ENCODE peak calls at places on chromosome 15, in six cellular contexts. O, W, F, M, E and H are unnamed samples.

GRCh38 chr15:68774521-68775293 is 46.0 kb downstream of the ANP32A start:
- DNase-seq in O (no peak), W (no peak), F (no peak), M (no peak), E (no peak), H (no peak)

GRCh38 chr15:46315540-46315939 is 680.7 kb downstream of the SQOR start:
- DNase-seq in O (no peak), W (no peak), F (no peak), M (no peak), E (no peak), H (no peak)

GRCh38 chr15:45110256-45110820 is 3.6 kb downstream of the DUOX2 start:
- DNase-seq in O (no peak), W (no peak), F (no peak), M (no peak), E (no peak), H (no peak)

GRCh38 chr15:89898628-89899302 is 5.0 kb upstream of the AP3S2 start:
- DNase-seq in O (no peak), W (no peak), F (peak), M (peak), E (no peak), H (peak)

GRCh38 chr15:90239371-90239770 is 5.4 kb downstream of the GDPGP1 start:
- DNase-seq in O (no peak), W (no peak), F (no peak), M (no peak), E (no peak), H (no peak)

GRCh38 chr15:39874890-39875549 is 45.0 kb downstream of the GPR176 start:
- DNase-seq in O (no peak), W (no peak), F (peak), M (peak), E (no peak), H (no peak)

GRCh38 chr15:98315951-98316350 is 332.4 kb upstream of the IGF1R start:
- DNase-seq in O (no peak), W (no peak), F (no peak), M (no peak), E (no peak), H (no peak)

GRCh38 chr15:99481831-99482230 is 84.0 kb upstream of the MEF2A start:
- DNase-seq in O (no peak), W (no peak), F (no peak), M (no peak), E (no peak), H (no peak)

GRCh38 chr15:42364529-42364928 is 5.2 kb downstream of the CAPN3 start:
- DNase-seq in O (no peak), W (no peak), F (no peak), M (no peak), E (peak), H (no peak)

GRCh38 chr15:78329625-78330024 is 10.5 kb upstream of the CRABP1 start:
- DNase-seq in O (no peak), W (no peak), F (no peak), M (no peak), E (no peak), H (no peak)

GRCh38 chr15:45701108-45701507 is 66.3 kb downstream of the SQOR start:
- DNase-seq in O (no peak), W (no peak), F (no peak), M (no peak), E (no peak), H (no peak)

GRCh38 chr15:45714501-45715488 is 80.0 kb downstream of the SQOR start:
- DNase-seq in O (no peak), W (peak), F (peak), M (peak), E (no peak), H (peak)

GRCh38 chr15:39714251-39714650 is 68.4 kb downstream of the FSIP1 start:
- DNase-seq in O (no peak), W (no peak), F (no peak), M (no peak), E (no peak), H (no peak)

GRCh38 chr15:91099616-91100560 is at the start of gene SV2B:
- DNase-seq in O (no peak), W (no peak), F (no peak), M (peak), E (no peak), H (peak)

GRCh38 chr15:77479015-77479414 is 58.3 kb downstream of the HMG20A start:
- DNase-seq in O (no peak), W (no peak), F (no peak), M (no peak), E (no peak), H (no peak)

GRCh38 chr15:100039994-100040393 is 301.8 kb downstream of the ADAMTS17 start:
- DNase-seq in O (no peak), W (no peak), F (no peak), M (no peak), E (no peak), H (no peak)

GRCh38 chr15:82183121-82184031 is 79.2 kb downstream of the EFL1 start:
- DNase-seq in O (no peak), W (no peak), F (no peak), M (no peak), E (no peak), H (no peak)

GRCh38 chr15:68646156-68646555 is 67.4 kb downstream of the CORO2B start:
- DNase-seq in O (no peak), W (no peak), F (no peak), M (peak), E (no peak), H (no peak)

GRCh38 chr15:25800761-25801515 is 62.2 kb downstream of the ATP10A start:
- DNase-seq in O (no peak), W (no peak), F (no peak), M (no peak), E (no peak), H (no peak)

GRCh38 chr15:41568350-41569017 is 9.5 kb downstream of the TYRO3 start:
- DNase-seq in O (no peak), W (no peak), F (no peak), M (no peak), E (peak), H (no peak)

GRCh38 chr15:88187195-88187594 is 69.3 kb downstream of the NTRK3 start:
- DNase-seq in O (no peak), W (no peak), F (no peak), M (no peak), E (no peak), H (peak)

GRCh38 chr15:31090741-31091140 is 10.8 kb downstream of the TRPM1 start:
- DNase-seq in O (no peak), W (no peak), F (no peak), M (no peak), E (no peak), H (no peak)

GRCh38 chr15:31088672-31089360 is 12.7 kb downstream of the TRPM1 start:
- DNase-seq in O (no peak), W (no peak), F (no peak), M (no peak), E (no peak), H (no peak)

GRCh38 chr15:31089361-31090047 is 12.0 kb downstream of the TRPM1 start:
- DNase-seq in O (no peak), W (no peak), F (no peak), M (no peak), E (no peak), H (no peak)

GRCh38 chr15:31096563-31096962 is 5.0 kb downstream of the TRPM1 start:
- DNase-seq in O (no peak), W (no peak), F (no peak), M (no peak), E (no peak), H (no peak)

DNA sequence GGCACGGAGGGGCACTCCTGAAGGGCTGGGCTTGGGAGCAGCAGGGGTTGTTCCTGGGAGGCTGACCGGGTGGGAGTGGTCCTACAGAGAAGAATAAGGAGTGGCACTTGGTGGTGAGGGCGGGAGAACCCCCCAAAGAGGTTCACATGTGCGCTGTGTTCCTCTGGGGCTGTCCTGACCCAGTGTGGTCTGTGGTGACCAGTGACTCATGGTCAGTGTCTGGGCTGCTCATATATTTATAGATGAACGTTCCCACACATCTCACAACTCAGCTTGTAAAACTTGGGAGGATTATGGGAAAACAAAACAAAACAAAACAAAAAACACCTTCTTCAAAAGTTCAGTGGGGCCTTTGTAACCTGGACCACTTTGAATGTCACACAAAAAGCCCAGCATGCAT is 10.0 kb downstream of the TRPM1 start:
- DNase-seq in O (no peak), W (no peak), F (no peak), M (no peak), E (no peak), H (no peak)
- H3K27ac ChIP-seq in O (no peak), W (no peak), F (no peak), M (no peak), E (no peak), H (no peak)

DNA sequence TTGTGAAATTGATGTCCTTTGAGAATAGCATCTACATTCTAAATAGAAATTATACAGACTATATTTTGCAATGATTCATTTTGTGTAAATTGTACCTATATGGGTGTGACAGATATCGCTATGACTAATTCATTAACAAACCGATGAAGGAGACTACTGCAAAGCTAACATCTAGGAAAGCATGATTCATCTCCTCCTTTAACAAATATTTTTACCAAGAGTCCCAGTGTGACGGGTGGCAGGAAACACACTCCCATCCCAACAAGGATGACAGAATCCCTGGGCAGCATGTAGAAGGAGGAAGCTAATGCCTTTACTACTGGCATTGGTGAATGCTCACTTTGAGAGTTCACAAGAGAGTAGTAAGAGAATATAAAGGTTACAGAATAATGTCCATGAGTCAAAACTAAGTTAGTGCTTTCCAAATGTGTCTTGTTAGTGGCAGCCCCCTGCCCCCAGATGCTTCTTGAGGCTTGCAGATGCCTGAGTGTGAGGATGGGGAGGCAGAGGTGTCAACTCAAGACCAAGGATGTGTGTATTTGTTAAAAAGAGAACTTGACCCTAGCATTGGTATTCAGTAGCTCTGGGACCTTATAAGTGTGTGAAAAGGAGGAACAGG is 180.6 kb downstream of the FMN1 start:
- DNase-seq in O (no peak), W (no peak), F (no peak), M (no peak), E (no peak), H (no peak)
- TF ChIP-seq CTCF in O (no peak), W (no peak), F (no peak), M (no peak), E (no peak), H (no peak)

GRCh38 chr15:67543348-67543718 is 830 bp downstream of the MAP2K5 start:
- DNase-seq in O (no peak), W (no peak), F (peak), M (peak), E (no peak), H (peak)

GRCh38 chr15:67544475-67544874 is 2.0 kb downstream of the MAP2K5 start:
- DNase-seq in O (no peak), W (no peak), F (no peak), M (no peak), E (no peak), H (no peak)

GRCh38 chr15:67545864-67546263 is 3.4 kb downstream of the MAP2K5 start:
- DNase-seq in O (no peak), W (no peak), F (no peak), M (no peak), E (no peak), H (no peak)

GRCh38 chr15:67542192-67542461 is 376 bp upstream of the MAP2K5 start:
- DNase-seq in O (no peak), W (no peak), F (no peak), M (no peak), E (no peak), H (no peak)

GRCh38 chr15:67542462-67543347 is at the start of gene MAP2K5:
- DNase-seq in O (peak), W (peak), F (peak), M (peak), E (peak), H (peak)
- TF ChIP-seq POLR2A in O (peak), W (peak), F (peak), M (peak), E (peak), H (peak)

GRCh38 chr15:96047255-96047931 is 283.1 kb upstream of the NR2F2 start:
- DNase-seq in O (no peak), W (no peak), F (no peak), M (no peak), E (no peak), H (no peak)
- H3K27ac ChIP-seq in O (peak), W (no peak), F (no peak), M (no peak), E (no peak), H (no peak)

GRCh38 chr15:59746777-59747176 is 57.7 kb upstream of the BNIP2 start:
- DNase-seq in O (no peak), W (no peak), F (no peak), M (no peak), E (no peak), H (no peak)

DNA sequence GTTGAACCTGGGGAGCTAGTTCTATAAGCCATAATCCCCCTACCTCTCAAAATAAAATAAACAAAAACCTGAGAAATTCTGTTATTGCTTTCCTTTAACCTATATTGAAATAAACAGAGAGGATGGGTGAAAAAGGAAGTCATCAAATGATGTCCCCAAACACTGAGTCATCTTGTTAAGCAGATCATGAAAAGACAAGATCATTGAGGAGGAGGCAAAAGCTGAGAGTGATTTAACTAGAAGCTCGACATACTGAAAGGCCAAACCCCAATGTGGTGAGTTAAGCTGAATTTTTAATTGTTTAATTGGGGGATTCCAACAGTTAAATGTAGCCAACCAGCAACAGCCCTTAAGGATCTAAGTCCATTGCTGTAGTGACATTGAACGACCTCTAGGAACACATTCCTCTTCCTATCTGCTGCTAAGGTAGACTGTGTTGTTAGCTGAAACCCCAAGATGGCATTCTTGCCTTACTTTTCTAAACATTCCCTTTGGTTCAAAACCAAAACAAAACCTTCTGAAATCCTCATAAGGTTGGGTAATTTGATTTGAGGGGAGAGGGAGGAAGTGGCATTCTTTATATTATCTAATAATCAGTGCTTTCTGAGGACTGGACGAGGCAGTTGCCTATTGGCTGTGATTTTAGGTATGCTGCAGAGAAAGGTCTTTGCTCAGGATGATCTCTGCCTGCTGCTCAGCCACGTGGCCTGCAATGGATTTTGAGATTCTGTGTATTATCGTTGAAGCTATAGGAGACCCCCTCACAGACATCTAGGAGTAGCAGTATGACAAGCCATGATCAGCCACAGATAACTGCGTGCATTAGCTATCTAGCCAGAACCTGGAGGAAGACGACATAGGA is 62.7 kb upstream of the BNIP2 start:
- DNase-seq in O (no peak), W (no peak), F (no peak), M (no peak), E (no peak), H (no peak)
- TF ChIP-seq CTCF in O (no peak), W (no peak), F (no peak), M (peak), E (no peak), H (no peak)

GRCh38 chr15:62940755-62941361 is 101.7 kb upstream of the TPM1 start:
- DNase-seq in O (peak), W (peak), F (peak), M (peak), E (peak), H (peak)

GRCh38 chr15:62940359-62940754 is 102.2 kb upstream of the TPM1 start:
- DNase-seq in O (peak), W (peak), F (no peak), M (no peak), E (no peak), H (no peak)

GRCh38 chr15:62945063-62945462 is 97.5 kb upstream of the TPM1 start:
- DNase-seq in O (no peak), W (no peak), F (no peak), M (no peak), E (no peak), H (no peak)

GRCh38 chr15:62941719-62942118 is 100.8 kb upstream of the TPM1 start:
- DNase-seq in O (no peak), W (no peak), F (no peak), M (no peak), E (no peak), H (no peak)

GRCh38 chr15:62942411-62942810 is 100.1 kb upstream of the TPM1 start:
- DNase-seq in O (no peak), W (no peak), F (no peak), M (no peak), E (no peak), H (no peak)
- TF ChIP-seq POLR2A in O (no peak), W (no peak), F (no peak), M (no peak), E (no peak), H (no peak)

GRCh38 chr15:63292771-63293170 is 15.4 kb downstream of the APH1B start:
- DNase-seq in O (no peak), W (no peak), F (no peak), M (no peak), E (no peak), H (no peak)

GRCh38 chr15:63288778-63289378 is 11.5 kb downstream of the APH1B start:
- DNase-seq in O (no peak), W (no peak), F (no peak), M (no peak), E (no peak), H (no peak)

GRCh38 chr15:63292241-63292640 is 14.8 kb downstream of the APH1B start:
- DNase-seq in O (no peak), W (no peak), F (no peak), M (no peak), E (no peak), H (no peak)

GRCh38 chr15:63294354-63294753 is 16.9 kb downstream of the APH1B start:
- DNase-seq in O (no peak), W (no peak), F (no peak), M (no peak), E (no peak), H (no peak)

DNA sequence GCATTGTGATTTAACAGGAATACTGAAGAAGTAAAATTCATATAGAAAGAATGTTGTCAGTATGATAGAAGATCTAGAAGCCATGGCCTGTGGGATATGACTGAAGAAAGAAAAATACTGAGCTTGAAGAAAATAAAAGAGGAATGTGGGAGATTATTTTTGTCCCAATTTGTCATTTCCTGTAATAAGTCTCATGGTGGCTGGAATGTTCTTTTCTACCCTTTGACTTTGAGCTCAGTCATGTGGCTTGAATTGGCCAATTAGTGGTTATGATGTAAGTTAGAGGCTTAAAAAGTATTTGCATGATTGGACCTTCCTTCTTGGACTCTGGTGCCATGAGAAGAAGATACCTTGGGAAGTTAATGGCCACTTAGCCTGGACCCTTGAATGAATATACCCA is 14.1 kb downstream of the APH1B start:
- DNase-seq in O (no peak), W (no peak), F (no peak), M (no peak), E (no peak), H (no peak)
- H3K27ac ChIP-seq in O (no peak), W (no peak), F (no peak), M (no peak), E (no peak), H (peak)